ENCODE peak calls at places on chromosomes 1 and 21, in five cellular contexts. L is dorsolateral prefrontal cortex; P is NCI-H1105 treated with DMSO at 0.1 percent for 48 hours; Y is PC-9; O is activated CD4-positive, alpha-beta T cell treated with anti-CD3 and anti-CD28 coated beads, Interleukin-2, amount 50 U/mL, for 48 hours. F is an unnamed sample.

GRCh38 chr1:61082336-61083013 is at the start of gene NFIA:
- DNase-seq in P (peak), Y (peak), L (no peak), O (peak), F (no peak)

GRCh38 chr1:15992187-15992553 is 11.9 kb upstream of the SRARP start:
- DNase-seq in L (no peak), P (no peak), O (no peak), Y (no peak), F (no peak)

GRCh38 chr1:226895644-226896043 is 25.2 kb downstream of the PSEN2 start:
- DNase-seq in L (no peak), O (no peak), P (no peak), Y (no peak), F (no peak)

GRCh38 chr21:16534408-16535099 is 804.8 kb downstream of the USP25 start:
- DNase-seq in O (no peak), P (peak), L (peak), Y (no peak), F (peak)

GRCh38 chr21:45445369-45445768 is 40.4 kb downstream of the COL18A1 start:
- DNase-seq in Y (no peak), O (no peak), L (no peak), P (no peak), F (no peak)

GRCh38 chr1:55347786-55348185 is 132.6 kb upstream of the USP24 start:
- DNase-seq in P (no peak), Y (no peak), O (no peak), L (no peak), F (no peak)

GRCh38 chr1:74731399-74732052 is 1.3 kb downstream of the CRYZ start:
- DNase-seq in O (no peak), Y (no peak), P (no peak), L (no peak), F (no peak)

GRCh38 chr1:78114034-78114956 is 68.5 kb downstream of the GIPC2 start:
- DNase-seq in Y (peak), O (peak), P (peak), L (no peak), F (no peak)

GRCh38 chr1:5740865-5741860 is 251.1 kb downstream of the NPHP4 start:
- DNase-seq in L (no peak), P (no peak), Y (no peak), O (no peak), F (no peak)

GRCh38 chr1:91523462-91523861 is 22.8 kb downstream of the CDC7 start:
- DNase-seq in Y (no peak), P (no peak), O (peak), L (no peak), F (no peak)

GRCh38 chr21:45923146-45923545 is 58.4 kb upstream of the COL6A1 start:
- DNase-seq in P (no peak), L (peak), Y (no peak), O (peak), F (peak)

GRCh38 chr1:84835169-84835568 is 57.8 kb downstream of the LPAR3 start:
- DNase-seq in L (no peak), Y (no peak), O (no peak), P (no peak), F (no peak)

GRCh38 chr1:247487057-247487456 is 29.2 kb upstream of the OR2B11 start:
- DNase-seq in O (peak), P (peak), Y (no peak), L (no peak), F (no peak)

GRCh38 chr1:35707253-35708178 is 11.2 kb downstream of the C1orf216 start:
- DNase-seq in Y (no peak), O (peak), P (peak), L (peak), F (no peak)

GRCh38 chr1:109412551-109412950 is 13.7 kb downstream of the PSMA5 start:
- DNase-seq in Y (no peak), L (no peak), P (no peak), O (no peak), F (no peak)

GRCh38 chr1:24640288-24640687 is 2.8 kb upstream of the SRRM1 start:
- DNase-seq in P (no peak), L (no peak), Y (no peak), O (no peak), F (no peak)

GRCh38 chr21:36080386-36080785 is 10.6 kb downstream of the CBR1 start:
- DNase-seq in O (no peak), P (no peak), L (no peak), Y (no peak), F (no peak)

GRCh38 chr1:201714542-201715276 is 114.2 kb upstream of the IPO9 start:
- DNase-seq in O (no peak), P (no peak), Y (peak), L (peak), F (peak)

GRCh38 chr1:246413430-246413829 is 93.6 kb downstream of the SMYD3 start:
- DNase-seq in P (no peak), L (no peak), O (no peak), Y (no peak), F (no peak)

GRCh38 chr1:8113257-8114220 is 87.4 kb upstream of the ERRFI1 start:
- DNase-seq in L (no peak), O (no peak), P (no peak), Y (no peak), F (no peak)

GRCh38 chr1:225772848-225773247 is 4.8 kb upstream of the SRP9 start:
- DNase-seq in Y (no peak), O (no peak), P (no peak), L (no peak), F (no peak)

GRCh38 chr1:248793592-248793991 is 32.1 kb downstream of the SH3BP5L start:
- DNase-seq in O (no peak), P (no peak), L (no peak), Y (no peak), F (no peak)

GRCh38 chr1:34396042-34396441 is 219.3 kb downstream of the C1orf94 start:
- DNase-seq in O (no peak), L (no peak), Y (no peak), P (no peak), F (no peak)

GRCh38 chr21:26070822-26071425 is 99.6 kb downstream of the APP start:
- DNase-seq in Y (no peak), P (no peak), L (no peak), O (peak), F (no peak)

GRCh38 chr1:162069334-162070093 is at the start of gene NOS1AP:
- DNase-seq in Y (peak), P (peak), L (peak), O (peak), F (peak)

GRCh38 chr1:11157867-11158266 is 31.3 kb upstream of the ANGPTL7 start:
- DNase-seq in P (no peak), Y (no peak), L (no peak), O (peak), F (no peak)

GRCh38 chr21:33380483-33380998 is 22.7 kb upstream of the IFNGR2 start:
- DNase-seq in P (no peak), Y (peak), L (peak), O (peak), F (peak)

GRCh38 chr1:50109647-50110075 is 941 bp downstream of the ELAVL4 start:
- DNase-seq in P (peak), Y (no peak), O (no peak), L (peak), F (peak)

GRCh38 chr1:20555025-20555757 is 2.8 kb downstream of the FAM43B start:
- DNase-seq in P (no peak), O (no peak), L (peak), Y (no peak), F (peak)

F was measured in occipital lobe.